ENCODE peak calls at places on chromosomes 16 and 17, in seven cellular contexts. S is endodermal cell; V is CD8-positive, alpha-beta memory T cell; Q is transverse colon; P is SJSA1; O is upper lobe of right lung; Z is CD8-positive, alpha-beta T cell. W is an unnamed sample. For H3K27me3, the result is how much of the 10 kb centered on the place peaks cover.

GRCh38 chr16:58409316-58409973 is 17.2 kb downstream of the GINS3 start:
- DNase-seq in V (no peak), P (no peak), O (no peak), Q (no peak), Z (no peak), S (no peak), W (no peak)

GRCh38 chr17:55089955-55090573 is 121.5 kb downstream of the STXBP4 start:
- DNase-seq in O (no peak), P (no peak), Z (peak), S (peak), Q (peak), V (peak), W (no peak)

GRCh38 chr16:533391-534088 is 6.0 kb downstream of the CAPN15 start:
- DNase-seq in Z (no peak), V (no peak), O (no peak), Q (peak), S (peak), P (no peak), W (no peak)

GRCh38 chr17:17684901-17685774 is 3.9 kb downstream of the RAI1 start:
- DNase-seq in V (no peak), Q (no peak), S (peak), O (peak), Z (no peak), P (no peak), W (no peak)

GRCh38 chr16:783404-784161 is 4.6 kb downstream of the RPUSD1 start:
- DNase-seq in O (no peak), Q (no peak), Z (no peak), V (no peak), P (no peak), S (no peak), W (no peak)

GRCh38 chr16:84842516-84843148 is 22.8 kb downstream of the CRISPLD2 start:
- DNase-seq in V (no peak), S (no peak), Q (no peak), P (no peak), O (no peak), Z (no peak), W (no peak)

GRCh38 chr17:30586818-30587595 is 109.8 kb downstream of the GOSR1 start:
- DNase-seq in V (no peak), S (no peak), P (no peak), Z (no peak), Q (no peak), O (no peak), W (no peak)

GRCh38 chr17:67528751-67529436 is 151.8 kb downstream of the PITPNC1 start:
- DNase-seq in Z (no peak), Q (peak), O (peak), P (peak), V (no peak), S (peak), W (peak)

GRCh38 chr17:72931635-72932034 is 160.9 kb downstream of the SLC39A11 start:
- DNase-seq in S (no peak), V (no peak), O (no peak), Q (no peak), Z (no peak), P (no peak), W (no peak)

GRCh38 chr16:71528863-71529262 is 2.6 kb downstream of the CHST4 start:
- DNase-seq in Z (no peak), S (no peak), O (no peak), V (no peak), P (no peak), Q (no peak), W (no peak)

GRCh38 chr17:9026741-9027140 is 5.4 kb downstream of the NTN1 start:
- DNase-seq in O (no peak), Q (no peak), V (no peak), S (peak), Z (no peak), P (no peak), W (no peak)

GRCh38 chr17:65823713-65824112 is 262.3 kb upstream of the AXIN2 start:
- DNase-seq in V (no peak), O (no peak), Q (no peak), Z (no peak), S (no peak), P (no peak), W (no peak)

GRCh38 chr16:82034981-82035612 is at the start of gene HSD17B2:
- DNase-seq in S (peak), V (no peak), Z (no peak), Q (peak), P (no peak), O (no peak), W (no peak)

GRCh38 chr17:71327376-71328059 is 793.3 kb upstream of the SOX9 start:
- DNase-seq in P (no peak), Q (no peak), O (no peak), V (no peak), S (no peak), Z (no peak), W (no peak)

GRCh38 chr17:72512649-72513556 is 392.1 kb downstream of the SOX9 start:
- DNase-seq in O (no peak), P (no peak), Z (no peak), S (no peak), Q (no peak), V (no peak), W (no peak)

GRCh38 chr16:88482630-88483391 is 29.7 kb downstream of the ZFPM1 start:
- DNase-seq in S (peak), V (no peak), O (no peak), Z (no peak), Q (peak), P (no peak), W (no peak)

GRCh38 chr16:30121741-30122620 is 1.0 kb downstream of the MAPK3 start:
- DNase-seq in O (peak), S (peak), P (no peak), Q (peak), V (no peak), Z (no peak), W (peak)

GRCh38 chr16:29029168-29029994 is 44.5 kb downstream of the LAT start:
- DNase-seq in V (peak), Q (no peak), O (peak), Z (no peak), P (peak), S (peak), W (peak)

GRCh38 chr16:74469946-74470478 is 48.7 kb upstream of the CLEC18B start:
- DNase-seq in Q (no peak), Z (no peak), O (no peak), S (no peak), P (no peak), V (no peak), W (no peak)

GRCh38 chr17:73462830-73463229 is 151.0 kb upstream of the CDC42EP4 start:
- DNase-seq in P (no peak), Z (no peak), V (no peak), Q (no peak), O (no peak), S (no peak), W (no peak)

GRCh38 chr17:18225562-18226283 is at the start of gene LLGL1:
- DNase-seq in V (no peak), Z (no peak), O (peak), Q (no peak), P (no peak), S (no peak), W (no peak)

GRCh38 chr17:7107012-7107754 is 7.4 kb downstream of the ASGR2 start:
- DNase-seq in Z (no peak), Q (no peak), S (no peak), V (no peak), P (no peak), O (no peak), W (no peak)

GRCh38 chr17:51052235-51052634 is 68.4 kb downstream of the SPAG9 start:
- DNase-seq in S (no peak), Z (no peak), O (no peak), P (no peak), Q (no peak), V (no peak), W (no peak)

GRCh38 chr17:5703736-5704135 is 119.4 kb upstream of the NLRP1 start:
- DNase-seq in S (peak), Q (no peak), P (peak), O (no peak), Z (no peak), V (no peak), W (peak)

GRCh38 chr17:37766951-37767350 is 22.1 kb upstream of the HNF1B start:
- DNase-seq in S (no peak), Z (no peak), O (no peak), V (no peak), P (no peak), Q (no peak), W (no peak)
- H3K27me3 ChIP-seq in S (under half), Z (under half), O (under half), V (under half), P (under half), Q (under half), W (under half)

GRCh38 chr17:36640836-36641235 is 39.5 kb downstream of the MRM1 start:
- DNase-seq in S (no peak), P (no peak), Z (no peak), O (no peak), V (no peak), Q (no peak), W (no peak)
- H3K27me3 ChIP-seq in S (half or more), P (half or more), Z (under half), O (half or more), V (under half), Q (half or more), W (under half)

GRCh38 chr17:46763416-46763815 is 55.1 kb downstream of the WNT3 start:
- DNase-seq in S (no peak), Q (no peak), V (no peak), Z (no peak), P (no peak), O (no peak), W (no peak)
- H3K27me3 ChIP-seq in S (under half), Q (under half), V (under half), Z (under half), P (under half), O (under half), W (under half)

GRCh38 chr16:2960183-2961010 is 3.7 kb upstream of the KREMEN2 start:
- DNase-seq in V (no peak), O (no peak), Q (peak), P (no peak), Z (no peak), S (no peak), W (no peak)

GRCh38 chr16:2955779-2956565 is 8.1 kb upstream of the KREMEN2 start:
- DNase-seq in Q (no peak), O (no peak), S (peak), V (no peak), Z (no peak), P (no peak), W (no peak)

GRCh38 chr16:2956566-2956956 is 7.5 kb upstream of the KREMEN2 start:
- DNase-seq in O (no peak), V (no peak), P (no peak), Z (no peak), S (peak), Q (no peak), W (no peak)

GRCh38 chr16:2962334-2963073 is 1.6 kb upstream of the KREMEN2 start:
- DNase-seq in S (peak), P (no peak), Q (no peak), O (no peak), V (no peak), Z (no peak), W (no peak)

DNA sequence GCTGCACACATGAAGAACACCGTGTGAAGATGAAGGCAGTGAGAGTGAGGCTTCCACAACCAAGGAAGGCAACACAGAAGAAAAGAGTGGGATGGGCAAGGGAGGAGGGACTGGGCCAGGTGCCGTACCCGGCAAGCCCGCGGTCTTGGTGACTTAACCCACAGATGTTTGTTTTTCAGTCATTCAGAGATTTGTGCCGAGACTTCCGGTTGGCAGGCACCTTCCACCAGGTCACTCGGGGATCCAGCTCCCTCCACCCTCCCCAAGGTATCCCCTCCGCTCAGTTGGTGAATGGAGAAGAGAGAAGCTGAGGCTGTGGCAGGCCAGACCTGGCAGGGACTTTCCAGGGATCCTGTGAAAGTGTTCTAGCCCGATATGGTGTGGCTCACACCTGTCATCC is 4.9 kb upstream of the KREMEN2 start:
- DNase-seq in P (no peak), Z (no peak), Q (peak), V (no peak), O (no peak), S (no peak), W (no peak)
- H3K27me3 ChIP-seq in P (half or more), Z (under half), Q (half or more), V (under half), O (half or more), S (under half), W (under half)

GRCh38 chr16:69918241-69918640 is 32.9 kb upstream of the CLEC18A start:
- DNase-seq in P (no peak), S (no peak), Z (no peak), O (no peak), Q (no peak), V (no peak), W (no peak)

GRCh38 chr16:69917739-69918138 is 33.4 kb upstream of the CLEC18A start:
- DNase-seq in Q (no peak), P (peak), Z (no peak), V (no peak), O (no peak), S (peak), W (peak)

GRCh38 chr16:69916445-69916844 is 34.7 kb upstream of the CLEC18A start:
- DNase-seq in V (no peak), Q (no peak), P (no peak), S (no peak), Z (no peak), O (no peak), W (no peak)

GRCh38 chr16:69921125-69921524 is 30.0 kb upstream of the CLEC18A start:
- DNase-seq in P (no peak), V (no peak), O (no peak), Q (no peak), S (no peak), Z (no peak), W (no peak)

DNA sequence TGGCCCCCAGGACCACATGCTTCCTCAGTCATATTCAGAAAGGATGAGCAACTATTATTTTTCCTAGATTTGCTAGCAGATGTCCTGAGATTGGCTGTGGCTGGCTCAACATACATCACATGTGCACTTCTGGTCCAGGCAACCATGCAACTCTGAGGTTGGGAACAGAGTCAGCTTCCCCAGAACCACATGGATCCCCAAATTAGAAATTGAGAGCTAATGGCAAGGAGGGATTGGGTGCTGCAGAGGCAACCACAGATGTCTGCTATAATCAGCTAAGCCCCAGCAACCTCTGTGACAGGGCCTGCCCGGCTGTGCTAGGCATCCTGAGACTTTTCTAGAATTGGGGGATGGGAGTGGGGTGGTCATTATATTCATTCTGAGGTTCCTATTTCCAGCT is 33.8 kb upstream of the CLEC18A start:
- DNase-seq in S (no peak), Q (no peak), V (no peak), Z (no peak), P (no peak), O (no peak), W (no peak)
- H3K27me3 ChIP-seq in S (under half), Q (under half), V (under half), Z (under half), P (under half), O (under half), W (under half)

GRCh38 chr17:63480192-63480784 is 3.4 kb downstream of the ACE start:
- DNase-seq in O (no peak), P (no peak), S (peak), V (no peak), Z (no peak), Q (no peak), W (no peak)

GRCh38 chr17:63477471-63478440 is 895 bp downstream of the ACE start:
- DNase-seq in Q (peak), S (peak), O (no peak), V (no peak), Z (no peak), P (no peak), W (no peak)

GRCh38 chr17:63476857-63477470 is at the start of gene ACE:
- DNase-seq in S (peak), Q (peak), V (peak), Z (no peak), P (no peak), O (peak), W (no peak)

GRCh38 chr17:63479495-63480184 is 2.8 kb downstream of the ACE start:
- DNase-seq in P (no peak), Z (no peak), S (peak), O (no peak), Q (no peak), V (no peak), W (no peak)

GRCh38 chr17:63478814-63479494 is 2.1 kb downstream of the ACE start:
- DNase-seq in V (peak), Z (peak), P (peak), Q (peak), O (peak), S (peak), W (peak)
- H3K27me3 ChIP-seq in V (under half), Z (under half), P (under half), Q (under half), O (under half), S (under half), W (under half)

GRCh38 chr17:49520386-49521087 is 25.4 kb downstream of the NGFR start:
- DNase-seq in P (no peak), O (no peak), S (no peak), Q (no peak), Z (no peak), V (no peak), W (peak)
- H3K27me3 ChIP-seq in P (under half), O (under half), S (under half), Q (under half), Z (under half), V (under half), W (under half)

GRCh38 chr16:51164167-51164566 is 13.1 kb upstream of the SALL1 start:
- DNase-seq in Q (no peak), P (peak), O (no peak), V (no peak), Z (no peak), S (no peak), W (no peak)
- H3K27me3 ChIP-seq in Q (under half), P (under half), O (under half), V (under half), Z (under half), S (under half), W (under half)

DNA sequence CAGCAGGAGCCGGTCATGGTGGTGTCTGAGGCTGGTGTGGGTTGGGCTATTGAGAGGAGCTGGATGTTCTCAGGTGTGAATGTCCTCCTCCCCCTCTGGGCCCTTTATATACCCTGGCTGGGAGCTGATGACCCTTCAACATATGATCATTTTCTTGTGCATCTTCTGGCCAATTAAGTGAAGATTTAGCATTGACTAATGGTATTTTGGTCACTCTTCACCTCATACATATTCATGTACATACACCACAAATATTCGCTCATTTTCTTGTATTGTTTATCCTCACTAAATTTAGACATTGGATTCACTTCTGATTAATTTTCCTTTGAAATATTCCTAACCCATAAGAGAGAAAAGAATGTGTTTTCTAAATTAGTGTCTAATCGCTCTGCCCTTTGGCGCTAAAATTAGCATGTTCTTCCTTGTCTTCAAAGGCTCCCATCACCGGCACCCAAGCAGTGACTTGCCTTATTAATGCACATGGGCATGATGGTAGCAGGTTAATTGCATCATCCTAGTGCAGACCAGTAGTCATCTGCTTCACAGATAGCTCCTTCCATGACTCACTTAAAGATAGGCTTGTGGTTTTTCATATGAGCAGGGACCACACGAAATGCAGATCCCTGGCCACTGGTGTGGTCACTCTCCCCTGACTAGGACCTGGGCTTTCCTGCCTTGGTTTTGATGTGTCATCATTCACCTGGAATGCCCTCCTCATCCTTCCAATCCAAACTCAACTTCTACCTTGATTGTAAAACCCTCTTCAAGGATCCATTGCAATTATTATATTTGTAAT is at the start of gene KRTAP2-4:
- DNase-seq in P (peak), V (no peak), Q (no peak), S (no peak), Z (no peak), O (no peak), W (no peak)
- H3K27me3 ChIP-seq in P (under half), V (under half), Q (under half), S (under half), Z (under half), O (under half), W (under half)

GRCh38 chr16:2867987-2868789 is 10.2 kb upstream of the PRSS22 start:
- DNase-seq in V (peak), Z (peak), S (peak), Q (peak), O (peak), P (peak), W (peak)

GRCh38 chr16:2860826-2861567 is 3.0 kb upstream of the PRSS22 start:
- DNase-seq in S (peak), P (no peak), Q (no peak), Z (no peak), O (no peak), V (no peak), W (no peak)

GRCh38 chr16:2869502-2870064 is 11.6 kb upstream of the PRSS22 start:
- DNase-seq in O (no peak), Z (no peak), S (no peak), V (no peak), Q (no peak), P (no peak), W (no peak)

GRCh38 chr16:2867661-2867986 is 9.7 kb upstream of the PRSS22 start:
- DNase-seq in O (no peak), Q (no peak), V (no peak), Z (no peak), S (no peak), P (no peak), W (no peak)

DNA sequence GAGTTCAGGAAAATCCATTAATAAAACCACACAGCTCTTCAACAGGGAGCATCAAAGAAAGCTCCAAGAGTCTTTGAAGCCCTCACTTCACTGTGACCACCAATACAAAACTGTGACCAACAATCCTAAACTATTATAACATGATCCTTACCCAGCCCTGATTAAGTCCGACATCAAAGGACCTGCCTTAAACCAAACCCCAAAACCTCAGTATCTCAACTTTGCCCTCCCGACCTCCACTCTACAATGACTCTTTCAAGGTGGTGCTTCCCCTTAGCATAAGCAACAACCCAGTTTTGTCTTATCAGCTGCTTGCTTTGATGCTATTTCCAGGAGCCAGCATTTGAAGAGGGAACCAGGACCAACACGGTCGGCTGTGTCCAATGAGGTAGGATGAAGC is 8.5 kb upstream of the PRSS22 start:
- DNase-seq in P (no peak), S (no peak), O (no peak), Q (no peak), Z (no peak), V (no peak), W (no peak)
- H3K27me3 ChIP-seq in P (under half), S (half or more), O (under half), Q (under half), Z (under half), V (under half), W (under half)